ENCODE peak calls at places on chromosomes 2 and 18, in seven cellular contexts. O is IMR-90, F is PC-3, V is left ventricle myocardium inferior, E is mammary epithelial cell, W is spleen, Q is Caco-2. R is an unnamed sample. For H3K4me1 and H3K27me3, the result is how much of the 10 kb centered on the place peaks cover.

GRCh38 chr2:112658820-112659667 is 13.3 kb downstream of the SLC20A1 start:
- DNase-seq in O (no peak), F (peak), V (no peak), E (peak), W (no peak), Q (no peak), R (no peak)

GRCh38 chr2:216633616-216634316 is 546 bp downstream of the IGFBP2 start:
- DNase-seq in O (no peak), F (peak), V (no peak), E (peak), W (no peak), Q (no peak), R (peak)

GRCh38 chr2:17719562-17720371 is 33.8 kb downstream of the SMC6 start:
- DNase-seq in O (peak), F (peak), V (no peak), E (peak), W (no peak), Q (no peak), R (peak)

GRCh38 chr2:146048141-146048540 is 1528.2 kb upstream of the ZEB2 start:
- DNase-seq in O (no peak), F (no peak), V (no peak), E (no peak), W (no peak), Q (no peak), R (no peak)

GRCh38 chr2:63590621-63591408 is 2.1 kb downstream of the MDH1 start:
- DNase-seq in O (no peak), F (no peak), V (no peak), E (no peak), W (no peak), Q (no peak), R (peak)

GRCh38 chr2:10039658-10040410 is 3.5 kb upstream of the KLF11 start:
- DNase-seq in O (no peak), F (no peak), V (no peak), E (no peak), W (no peak), Q (no peak), R (no peak)

GRCh38 chr2:189222440-189222839 is 42.9 kb upstream of the COL5A2 start:
- DNase-seq in O (no peak), F (peak), V (peak), E (peak), W (no peak), Q (peak), R (peak)

GRCh38 chr2:88600038-88600465 is 27.2 kb downstream of the EIF2AK3 start:
- DNase-seq in O (peak), F (peak), V (no peak), E (peak), W (no peak), Q (peak), R (peak)

GRCh38 chr18:47930086-47930843 is at the start of gene SMAD2:
- DNase-seq in O (peak), F (peak), V (peak), E (peak), W (peak), Q (peak), R (peak)

GRCh38 chr2:183186296-183186695 is 62.1 kb downstream of the NUP35 start:
- DNase-seq in O (peak), F (no peak), V (no peak), E (no peak), W (no peak), Q (no peak), R (no peak)

GRCh38 chr2:101967826-101968498 is 23.8 kb upstream of the IL1R2 start:
- DNase-seq in O (no peak), F (peak), V (no peak), E (no peak), W (no peak), Q (no peak), R (peak)

GRCh38 chr18:13239557-13239956 is 21.0 kb downstream of the LDLRAD4 start:
- DNase-seq in O (no peak), F (no peak), V (no peak), E (no peak), W (peak), Q (no peak), R (no peak)

GRCh38 chr18:76765649-76766048 is 56.7 kb upstream of the ZNF236 start:
- DNase-seq in O (no peak), F (peak), V (no peak), E (peak), W (no peak), Q (no peak), R (no peak)

GRCh38 chr2:100852999-100853908 is 33.3 kb downstream of the NPAS2 start:
- DNase-seq in O (peak), F (peak), V (no peak), E (peak), W (no peak), Q (peak), R (no peak)

GRCh38 chr2:153478289-153479261 is at the start of gene RPRM:
- DNase-seq in O (peak), F (peak), V (peak), E (peak), W (peak), Q (peak), R (peak)

GRCh38 chr2:16506366-16506765 is 159.3 kb downstream of the CYRIA start:
- DNase-seq in O (no peak), F (no peak), V (peak), E (no peak), W (no peak), Q (peak), R (no peak)

GRCh38 chr2:42809876-42810125 is 17.4 kb upstream of the HAAO start:
- DNase-seq in O (peak), F (peak), V (peak), E (peak), W (peak), Q (peak), R (peak)

GRCh38 chr2:190100298-190100697 is 37.8 kb upstream of the MSTN start:
- DNase-seq in O (no peak), F (peak), V (no peak), E (no peak), W (no peak), Q (no peak), R (no peak)

GRCh38 chr2:66607152-66607551 is 172.2 kb downstream of the MEIS1 start:
- DNase-seq in O (no peak), F (no peak), V (no peak), E (no peak), W (no peak), Q (no peak), R (no peak)

GRCh38 chr2:227415538-227416424 is 28.0 kb upstream of the SCYGR1 start:
- DNase-seq in O (peak), F (peak), V (peak), E (peak), W (peak), Q (no peak), R (peak)

GRCh38 chr2:60316381-60317028 is 236.9 kb downstream of the BCL11A start:
- DNase-seq in O (no peak), F (no peak), V (no peak), E (no peak), W (no peak), Q (peak), R (no peak)

GRCh38 chr2:208369091-208369490 is 37.5 kb upstream of the PTH2R start:
- DNase-seq in O (peak), F (peak), V (no peak), E (peak), W (no peak), Q (no peak), R (no peak)

GRCh38 chr18:67260841-67261240 is 255.7 kb downstream of the DSEL start:
- DNase-seq in O (peak), F (no peak), V (no peak), E (no peak), W (no peak), Q (no peak), R (no peak)

GRCh38 chr18:28409811-28410210 is 232.9 kb upstream of the CDH2 start:
- DNase-seq in O (no peak), F (no peak), V (no peak), E (no peak), W (no peak), Q (no peak), R (no peak)

GRCh38 chr2:8580316-8581047 is 101.4 kb upstream of the ID2 start:
- DNase-seq in O (no peak), F (no peak), V (no peak), E (no peak), W (peak), Q (no peak), R (no peak)

GRCh38 chr2:188519133-188519532 is 227.5 kb downstream of the GULP1 start:
- DNase-seq in O (peak), F (peak), V (no peak), E (no peak), W (no peak), Q (no peak), R (peak)

GRCh38 chr2:226694910-226695309 is 104.7 kb downstream of the IRS1 start:
- DNase-seq in O (no peak), F (no peak), V (no peak), E (no peak), W (no peak), Q (no peak), R (peak)

GRCh38 chr2:105325389-105325963 is 4.1 kb downstream of the TGFBRAP1 start:
- DNase-seq in O (peak), F (peak), V (no peak), E (no peak), W (no peak), Q (no peak), R (no peak)

GRCh38 chr2:105329561-105330495 is at the start of gene TGFBRAP1:
- DNase-seq in O (peak), F (peak), V (peak), E (peak), W (peak), Q (peak), R (peak)

GRCh38 chr2:105328281-105329196 is 996 bp downstream of the TGFBRAP1 start:
- DNase-seq in O (peak), F (peak), V (no peak), E (peak), W (peak), Q (peak), R (no peak)

GRCh38 chr2:105329197-105329554 is 359 bp downstream of the TGFBRAP1 start:
- DNase-seq in O (no peak), F (no peak), V (no peak), E (no peak), W (no peak), Q (peak), R (no peak)

GRCh38 chr2:105327690-105328089 is 1.8 kb downstream of the TGFBRAP1 start:
- DNase-seq in O (no peak), F (peak), V (no peak), E (no peak), W (no peak), Q (no peak), R (no peak)
- H3K4me1 ChIP-seq in O (under half), F (half or more), V (under half), E (half or more), W (half or more), Q (under half), R (under half)

GRCh38 chr2:19805266-19805665 is 96.5 kb downstream of the TTC32 start:
- DNase-seq in O (no peak), F (no peak), V (no peak), E (no peak), W (no peak), Q (no peak), R (no peak)
- H3K27me3 ChIP-seq in O (under half), F (under half), V (under half), E (under half), W (under half), Q (under half), R (under half)

GRCh38 chr2:85436836-85437487 is 18.4 kb downstream of the SH2D6 start:
- DNase-seq in O (no peak), F (no peak), V (no peak), E (no peak), W (peak), Q (no peak), R (no peak)

GRCh38 chr2:85434677-85435076 is 16.2 kb downstream of the SH2D6 start:
- DNase-seq in O (no peak), F (no peak), V (no peak), E (no peak), W (no peak), Q (no peak), R (no peak)

GRCh38 chr2:85435220-85435958 is 16.9 kb downstream of the SH2D6 start:
- DNase-seq in O (no peak), F (no peak), V (no peak), E (no peak), W (no peak), Q (no peak), R (no peak)

GRCh38 chr2:85437488-85438290 is 19.2 kb downstream of the SH2D6 start:
- DNase-seq in O (peak), F (peak), V (peak), E (peak), W (peak), Q (peak), R (peak)

GRCh38 chr2:85435986-85436835 is 17.7 kb downstream of the SH2D6 start:
- DNase-seq in O (no peak), F (no peak), V (no peak), E (no peak), W (no peak), Q (no peak), R (no peak)
- TF ChIP-seq CTCF in O (no peak), F (peak), V (no peak), E (no peak), W (no peak), Q (no peak), R (no peak)

GRCh38 chr2:134203175-134203574 is 50.7 kb upstream of the MGAT5 start:
- DNase-seq in O (no peak), F (peak), V (no peak), E (no peak), W (no peak), Q (no peak), R (no peak)

GRCh38 chr2:134205087-134205486 is 48.8 kb upstream of the MGAT5 start:
- DNase-seq in O (no peak), F (no peak), V (no peak), E (no peak), W (no peak), Q (no peak), R (no peak)

GRCh38 chr2:134200024-134200423 is 53.8 kb upstream of the MGAT5 start:
- DNase-seq in O (no peak), F (no peak), V (no peak), E (no peak), W (no peak), Q (no peak), R (no peak)

GRCh38 chr2:134201559-134201958 is 52.3 kb upstream of the MGAT5 start:
- DNase-seq in O (no peak), F (no peak), V (peak), E (no peak), W (no peak), Q (no peak), R (no peak)

GRCh38 chr2:134202361-134202760 is 51.5 kb upstream of the MGAT5 start:
- DNase-seq in O (no peak), F (no peak), V (no peak), E (no peak), W (no peak), Q (peak), R (no peak)
- H3K4me1 ChIP-seq in O (under half), F (under half), V (half or more), E (under half), W (half or more), Q (under half), R (under half)